ENCODE peak calls at places on chromosome 1, in four cellular contexts. One of them, this sample, is unnamed.

GRCh38 chr1:161763522-161764098 is 2.5 kb upstream of the ATF6 start:
- DNase-seq in left ventricle myocardium inferior: no peak
- DNase-seq in A549: peak; percentile 47
- DNase-seq in cardiac muscle cell: peak; percentile 35
- DNase-seq in this sample: no peak

GRCh38 chr1:59316497-59317128 is 19.7 kb downstream of the FGGY start:
- DNase-seq in left ventricle myocardium inferior: no peak
- DNase-seq in A549: no peak
- DNase-seq in cardiac muscle cell: no peak
- DNase-seq in this sample: no peak

GRCh38 chr1:87977145-87977544 is 648.5 kb downstream of the LMO4 start:
- DNase-seq in cardiac muscle cell: no peak
- DNase-seq in A549: no peak
- DNase-seq in left ventricle myocardium inferior: no peak
- DNase-seq in this sample: no peak

GRCh38 chr1:220800262-220800661 is 13.5 kb downstream of the MTARC1 start:
- DNase-seq in A549: no peak
- DNase-seq in left ventricle myocardium inferior: no peak
- DNase-seq in cardiac muscle cell: no peak
- DNase-seq in this sample: no peak

GRCh38 chr1:226736001-226736907 is 2.8 kb downstream of the ITPKB start:
- DNase-seq in cardiac muscle cell: no peak
- DNase-seq in left ventricle myocardium inferior: peak; percentile 39
- DNase-seq in A549: no peak
- DNase-seq in this sample: peak; percentile 68

GRCh38 chr1:151157067-151157531 is 650 bp downstream of the TNFAIP8L2 start:
- DNase-seq in cardiac muscle cell: no peak
- DNase-seq in left ventricle myocardium inferior: no peak
- DNase-seq in A549: no peak
- DNase-seq in this sample: no peak

GRCh38 chr1:209190591-209191241 is 392.8 kb upstream of the CAMK1G start:
- DNase-seq in cardiac muscle cell: peak; percentile 92
- DNase-seq in left ventricle myocardium inferior: no peak
- DNase-seq in A549: peak; percentile 16
- DNase-seq in this sample: peak; percentile 67

GRCh38 chr1:233439721-233440120 is 112.2 kb downstream of the MAP3K21 start:
- DNase-seq in A549: no peak
- DNase-seq in cardiac muscle cell: no peak
- DNase-seq in left ventricle myocardium inferior: no peak
- DNase-seq in this sample: no peak

GRCh38 chr1:154579382-154579781 is 11.8 kb downstream of the CHRNB2 start:
- DNase-seq in A549: no peak
- DNase-seq in left ventricle myocardium inferior: no peak
- DNase-seq in cardiac muscle cell: no peak
- DNase-seq in this sample: no peak

GRCh38 chr1:147099192-147099591 is 73.1 kb downstream of the PRKAB2 start:
- DNase-seq in left ventricle myocardium inferior: no peak
- DNase-seq in cardiac muscle cell: no peak
- DNase-seq in A549: no peak
- DNase-seq in this sample: no peak

GRCh38 chr1:7420098-7420445 is 351.0 kb upstream of the VAMP3 start:
- DNase-seq in A549: no peak
- DNase-seq in left ventricle myocardium inferior: no peak
- DNase-seq in cardiac muscle cell: no peak
- DNase-seq in this sample: no peak

GRCh38 chr1:229509576-229509975 is 1.4 kb upstream of the NUP133 start:
- DNase-seq in cardiac muscle cell: no peak
- DNase-seq in A549: no peak
- DNase-seq in left ventricle myocardium inferior: no peak
- DNase-seq in this sample: no peak

GRCh38 chr1:92168657-92169056 is 49.1 kb upstream of the C1orf146 start:
- DNase-seq in left ventricle myocardium inferior: no peak
- DNase-seq in cardiac muscle cell: no peak
- DNase-seq in A549: no peak
- DNase-seq in this sample: no peak

GRCh38 chr1:93061895-93062792 is 16.9 kb upstream of the MTF2 start:
- DNase-seq in left ventricle myocardium inferior: no peak
- DNase-seq in A549: no peak
- DNase-seq in cardiac muscle cell: peak; percentile 47
- DNase-seq in this sample: no peak

GRCh38 chr1:217076902-217077301 is 353.7 kb upstream of the ESRRG start:
- DNase-seq in left ventricle myocardium inferior: no peak
- DNase-seq in A549: no peak
- DNase-seq in cardiac muscle cell: no peak
- DNase-seq in this sample: no peak

GRCh38 chr1:185719021-185719420 is 15.2 kb upstream of the HMCN1 start:
- DNase-seq in left ventricle myocardium inferior: no peak
- DNase-seq in A549: no peak
- DNase-seq in cardiac muscle cell: peak; percentile 18
- DNase-seq in this sample: peak; percentile 42

GRCh38 chr1:235278233-235278914 is 49.6 kb downstream of the ARID4B start:
- DNase-seq in cardiac muscle cell: no peak
- DNase-seq in A549: no peak
- DNase-seq in left ventricle myocardium inferior: no peak
- DNase-seq in this sample: no peak

GRCh38 chr1:235277709-235278108 is 50.3 kb downstream of the ARID4B start:
- DNase-seq in cardiac muscle cell: no peak
- DNase-seq in left ventricle myocardium inferior: no peak
- DNase-seq in A549: no peak
- DNase-seq in this sample: no peak

GRCh38 chr1:235275836-235276235 is 52.1 kb downstream of the ARID4B start:
- DNase-seq in cardiac muscle cell: no peak
- DNase-seq in A549: no peak
- DNase-seq in left ventricle myocardium inferior: no peak
- DNase-seq in this sample: no peak

GRCh38 chr1:235272851-235273250 is 55.1 kb downstream of the ARID4B start:
- DNase-seq in cardiac muscle cell: no peak
- DNase-seq in A549: no peak
- DNase-seq in left ventricle myocardium inferior: no peak
- DNase-seq in this sample: no peak

DNA sequence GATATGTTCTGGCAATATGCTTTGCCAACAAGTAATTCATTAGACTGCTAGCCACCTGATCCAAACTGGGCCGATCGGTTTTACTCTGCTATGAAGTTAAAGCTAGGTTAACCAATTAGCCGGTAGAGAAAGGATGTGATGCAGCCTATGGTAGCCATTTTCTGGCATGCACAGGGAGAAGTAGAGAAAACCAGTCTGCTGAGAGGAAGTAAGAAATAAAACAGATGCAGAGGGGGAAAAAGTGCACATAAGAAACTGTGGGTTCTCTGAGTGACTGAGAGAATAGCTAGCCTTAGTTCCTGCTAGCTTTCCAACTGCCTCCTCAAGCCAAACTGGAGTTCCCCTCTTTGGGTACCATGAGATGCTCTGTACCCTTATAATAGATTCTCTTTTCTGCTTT is 52.8 kb downstream of the ARID4B start:
- DNase-seq in A549: no peak
- DNase-seq in left ventricle myocardium inferior: no peak
- DNase-seq in cardiac muscle cell: no peak
- DNase-seq in this sample: no peak
- TF ChIP-seq CTCF in A549: no peak
- TF ChIP-seq CTCF in left ventricle myocardium inferior: no peak
- TF ChIP-seq CTCF in cardiac muscle cell: no peak
- TF ChIP-seq CTCF in this sample: no peak

DNA sequence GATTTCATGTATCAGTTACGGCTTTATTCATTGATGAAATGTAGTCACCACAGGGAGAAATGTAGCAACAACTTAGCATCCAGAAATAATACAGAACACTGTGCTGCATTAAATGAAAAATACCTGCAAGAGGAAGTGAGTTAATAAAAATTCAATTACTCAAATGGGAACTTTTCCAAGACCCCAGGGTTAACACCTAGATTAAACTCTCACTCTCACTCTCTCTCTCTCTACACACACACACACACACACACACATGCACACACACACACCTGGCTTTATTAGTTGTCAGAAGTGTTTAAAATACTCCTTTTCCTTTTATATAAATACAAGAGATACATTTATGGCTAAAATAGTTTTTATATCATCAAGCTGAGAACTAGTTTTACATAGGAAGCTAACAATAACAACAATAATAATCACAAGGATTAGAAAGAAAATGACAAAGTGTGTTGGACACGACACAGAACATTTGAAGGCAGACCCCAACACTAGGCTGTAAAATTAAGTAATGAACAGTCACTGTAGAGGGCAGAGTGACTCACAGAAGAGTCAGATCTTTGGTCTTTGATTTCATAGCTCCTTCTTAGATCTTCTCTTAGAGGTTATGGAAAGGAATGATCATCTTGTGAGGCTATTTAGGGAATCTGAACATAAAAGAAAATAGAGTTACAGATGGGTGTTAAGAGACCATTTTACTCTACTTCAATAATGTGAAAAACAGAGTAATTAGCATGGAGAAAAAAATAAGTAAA is 1266.0 kb upstream of the ADGRL2 start:
- DNase-seq in cardiac muscle cell: no peak
- DNase-seq in A549: no peak
- DNase-seq in left ventricle myocardium inferior: no peak
- DNase-seq in this sample: no peak
- H3K4me1 ChIP-seq in cardiac muscle cell: peaks cover 7% of the 10 kb centered on the region
- H3K4me1 ChIP-seq in A549: peaks cover 25% of the 10 kb centered on the region
- H3K4me1 ChIP-seq in left ventricle myocardium inferior: no peaks in the 10 kb centered on the region
- H3K4me1 ChIP-seq in this sample: no peaks in the 10 kb centered on the region

GRCh38 chr1:160163612-160164011 is 12.2 kb downstream of the ATP1A4 start:
- DNase-seq in A549: no peak
- DNase-seq in left ventricle myocardium inferior: no peak
- DNase-seq in cardiac muscle cell: no peak
- DNase-seq in this sample: no peak
- TF ChIP-seq CTCF in A549: peak; percentile 14
- TF ChIP-seq CTCF in left ventricle myocardium inferior: peak; percentile 18
- TF ChIP-seq CTCF in cardiac muscle cell: no peak
- TF ChIP-seq CTCF in this sample: no peak

GRCh38 chr1:168842916-168843315 is 113.9 kb upstream of the DPT start:
- DNase-seq in cardiac muscle cell: no peak
- DNase-seq in left ventricle myocardium inferior: no peak
- DNase-seq in A549: no peak
- DNase-seq in this sample: no peak
- H3K4me1 ChIP-seq in cardiac muscle cell: no peaks in the 10 kb centered on the region
- H3K4me1 ChIP-seq in left ventricle myocardium inferior: peaks cover 23% of the 10 kb centered on the region
- H3K4me1 ChIP-seq in A549: peaks cover 12% of the 10 kb centered on the region
- H3K4me1 ChIP-seq in this sample: no peaks in the 10 kb centered on the region

GRCh38 chr1:13699510-13699909 is 478 bp upstream of the PRDM2 start:
- DNase-seq in cardiac muscle cell: no peak
- DNase-seq in A549: no peak
- DNase-seq in left ventricle myocardium inferior: no peak
- DNase-seq in this sample: no peak

GRCh38 chr1:13700521-13701273 is 709 bp downstream of the PRDM2 start:
- DNase-seq in cardiac muscle cell: no peak
- DNase-seq in left ventricle myocardium inferior: peak; percentile 41
- DNase-seq in A549: peak; percentile 6
- DNase-seq in this sample: peak; percentile 48

GRCh38 chr1:13697738-13698137 is 2.2 kb upstream of the PRDM2 start:
- DNase-seq in left ventricle myocardium inferior: no peak
- DNase-seq in cardiac muscle cell: no peak
- DNase-seq in A549: no peak
- DNase-seq in this sample: no peak

GRCh38 chr1:13701274-13701650 is 1.3 kb downstream of the PRDM2 start:
- DNase-seq in A549: no peak
- DNase-seq in cardiac muscle cell: no peak
- DNase-seq in left ventricle myocardium inferior: no peak
- DNase-seq in this sample: no peak

DNA sequence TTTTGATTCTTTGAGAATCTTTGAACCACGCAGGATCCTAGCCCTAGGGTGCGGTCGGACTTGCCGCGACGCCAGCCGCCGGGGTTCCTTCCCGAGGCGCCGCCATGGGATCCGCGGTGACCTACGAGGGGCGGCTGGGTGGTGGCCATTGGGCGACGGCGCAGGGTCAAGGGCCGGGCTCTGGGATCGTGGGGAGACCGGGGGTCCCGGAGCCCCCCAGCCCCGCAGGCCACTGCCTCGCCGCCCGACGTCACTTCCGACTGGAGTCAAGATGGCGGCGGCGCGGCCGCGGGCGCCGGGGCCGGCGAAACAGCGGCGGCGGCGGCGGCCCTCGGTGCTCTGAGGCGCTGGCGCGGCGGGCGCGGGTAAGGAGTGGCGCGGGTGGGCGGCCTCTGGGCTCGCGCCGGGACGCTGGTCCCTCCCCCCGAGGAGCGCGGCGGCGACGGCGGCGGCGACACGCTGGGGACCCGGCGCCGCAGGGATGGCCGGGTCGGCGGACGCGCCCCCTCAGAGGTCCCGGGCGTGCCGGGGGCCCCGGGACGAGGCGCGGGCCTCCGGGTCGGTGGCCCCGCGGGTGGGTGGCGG is at the start of gene PRDM2:
- DNase-seq in cardiac muscle cell: peak; percentile 67
- DNase-seq in left ventricle myocardium inferior: peak; percentile 55
- DNase-seq in A549: peak; percentile 21
- DNase-seq in this sample: peak; percentile 92
- TF ChIP-seq CTCF in cardiac muscle cell: no peak
- TF ChIP-seq CTCF in left ventricle myocardium inferior: no peak
- TF ChIP-seq CTCF in A549: no peak
- TF ChIP-seq CTCF in this sample: no peak

GRCh38 chr1:110056776-110057175 is 13.7 kb downstream of the ALX3 start:
- DNase-seq in A549: no peak
- DNase-seq in left ventricle myocardium inferior: no peak
- DNase-seq in cardiac muscle cell: no peak
- DNase-seq in this sample: no peak

GRCh38 chr1:110053557-110054428 is 16.7 kb downstream of the ALX3 start:
- DNase-seq in cardiac muscle cell: peak; percentile 65
- DNase-seq in A549: peak; percentile 49
- DNase-seq in left ventricle myocardium inferior: peak; percentile 71
- DNase-seq in this sample: peak; percentile 48

GRCh38 chr1:110056284-110056680 is 14.2 kb downstream of the ALX3 start:
- DNase-seq in cardiac muscle cell: no peak
- DNase-seq in left ventricle myocardium inferior: no peak
- DNase-seq in A549: no peak
- DNase-seq in this sample: no peak

GRCh38 chr1:110057963-110058518 is 12.4 kb downstream of the ALX3 start:
- DNase-seq in left ventricle myocardium inferior: no peak
- DNase-seq in cardiac muscle cell: no peak
- DNase-seq in A549: no peak
- DNase-seq in this sample: no peak

GRCh38 chr1:110055493-110056283 is 14.8 kb downstream of the ALX3 start:
- DNase-seq in left ventricle myocardium inferior: no peak
- DNase-seq in A549: no peak
- DNase-seq in cardiac muscle cell: no peak
- DNase-seq in this sample: no peak
- H3K4me1 ChIP-seq in left ventricle myocardium inferior: peaks cover 36% of the 10 kb centered on the region
- H3K4me1 ChIP-seq in A549: no peaks in the 10 kb centered on the region
- H3K4me1 ChIP-seq in cardiac muscle cell: no peaks in the 10 kb centered on the region
- H3K4me1 ChIP-seq in this sample: no peaks in the 10 kb centered on the region

GRCh38 chr1:175742790-175743459 is 470 bp downstream of the TNR start:
- DNase-seq in left ventricle myocardium inferior: no peak
- DNase-seq in A549: no peak
- DNase-seq in cardiac muscle cell: peak; percentile 84
- DNase-seq in this sample: no peak

GRCh38 chr1:175749075-175749474 is 5.7 kb upstream of the TNR start:
- DNase-seq in left ventricle myocardium inferior: no peak
- DNase-seq in cardiac muscle cell: no peak
- DNase-seq in A549: no peak
- DNase-seq in this sample: no peak

GRCh38 chr1:175750366-175751111 is 7.1 kb upstream of the TNR start:
- DNase-seq in cardiac muscle cell: peak; percentile 7
- DNase-seq in left ventricle myocardium inferior: no peak
- DNase-seq in A549: no peak
- DNase-seq in this sample: no peak

GRCh38 chr1:175744833-175745232 is 1.4 kb upstream of the TNR start:
- DNase-seq in A549: no peak
- DNase-seq in left ventricle myocardium inferior: no peak
- DNase-seq in cardiac muscle cell: no peak
- DNase-seq in this sample: no peak
- TF ChIP-seq CTCF in A549: peak; percentile 31
- TF ChIP-seq CTCF in left ventricle myocardium inferior: no peak
- TF ChIP-seq CTCF in cardiac muscle cell: peak; percentile 21
- TF ChIP-seq CTCF in this sample: no peak